ENCODE peak calls at places on chromosomes 4 and X, in ten cellular contexts. N, K, Z, C, M, S, Q, F, I and G are unnamed samples.

GRCh38 chr4:24910504-24910903 is 2.3 kb downstream of the CCDC149 start:
- DNase-seq in N (no peak), K (no peak), Z (no peak), C (no peak), M (no peak), S (no peak), Q (peak), F (no peak), I (no peak), G (no peak)

GRCh38 chr4:108979754-108980153 is 216.9 kb upstream of the ETNPPL start:
- DNase-seq in N (no peak), K (no peak), Z (no peak), C (no peak), M (no peak), S (no peak), Q (no peak), F (no peak), I (no peak), G (no peak)

GRCh38 chr4:54091637-54092404 is 8.1 kb upstream of the GSX2 start:
- DNase-seq in N (no peak), K (peak), Z (peak), C (peak), M (peak), S (peak), Q (peak), F (peak), I (peak), G (peak)

GRCh38 chr4:14926368-14926767 is 75.9 kb upstream of the CPEB2 start:
- DNase-seq in N (no peak), K (no peak), Z (no peak), C (no peak), M (peak), S (no peak), Q (no peak), F (no peak), I (no peak), G (no peak)

GRCh38 chr4:108502366-108502765 is 118.0 kb upstream of the RPL34 start:
- DNase-seq in N (no peak), K (no peak), Z (no peak), C (no peak), M (no peak), S (no peak), Q (no peak), F (no peak), I (no peak), G (no peak)

GRCh38 chr4:96972920-96973319 is 1133.0 kb downstream of the PDHA2 start:
- DNase-seq in N (no peak), K (no peak), Z (no peak), C (no peak), M (no peak), S (no peak), Q (no peak), F (no peak), I (no peak), G (no peak)

GRCh38 chr4:17376205-17376604 is 135.7 kb downstream of the QDPR start:
- DNase-seq in N (no peak), K (no peak), Z (no peak), C (no peak), M (no peak), S (no peak), Q (peak), F (no peak), I (no peak), G (no peak)

GRCh38 chrX:9790866-9791265 is 4.6 kb downstream of the SHROOM2 start:
- DNase-seq in N (no peak), K (no peak), Z (no peak), C (no peak), M (no peak), S (no peak), Q (peak), F (no peak), I (no peak), G (no peak)

GRCh38 chrX:103461156-103461555 is 58.1 kb downstream of the RAB40A start:
- DNase-seq in N (no peak), K (no peak), Z (no peak), C (no peak), M (no peak), S (no peak), Q (no peak), F (no peak), I (no peak), G (no peak)

GRCh38 chrX:53795583-53795982 is 109.1 kb upstream of the HUWE1 start:
- DNase-seq in N (no peak), K (peak), Z (no peak), C (peak), M (no peak), S (no peak), Q (peak), F (no peak), I (no peak), G (no peak)

GRCh38 chrX:139738581-139738980 is 30.6 kb upstream of the MCF2 start:
- DNase-seq in N (no peak), K (no peak), Z (no peak), C (no peak), M (no peak), S (no peak), Q (peak), F (no peak), I (no peak), G (no peak)

GRCh38 chr4:98522062-98522461 is 136.3 kb downstream of the TSPAN5 start:
- DNase-seq in N (no peak), K (no peak), Z (no peak), C (no peak), M (peak), S (no peak), Q (no peak), F (no peak), I (no peak), G (no peak)

GRCh38 chr4:30792616-30793015 is 72.4 kb downstream of the PCDH7 start:
- DNase-seq in N (no peak), K (peak), Z (no peak), C (no peak), M (no peak), S (no peak), Q (no peak), F (no peak), I (no peak), G (no peak)

GRCh38 chr4:130056286-130056685 is 960.3 kb downstream of the C4orf33 start:
- DNase-seq in N (no peak), K (no peak), Z (no peak), C (no peak), M (no peak), S (no peak), Q (no peak), F (no peak), I (no peak), G (no peak)

GRCh38 chr4:79178770-79179169 is 147.1 kb downstream of the NAA11 start:
- DNase-seq in N (no peak), K (no peak), Z (no peak), C (no peak), M (no peak), S (no peak), Q (no peak), F (no peak), I (no peak), G (no peak)

GRCh38 chr4:7607156-7607910 is 172.6 kb upstream of the PSAPL1 start:
- DNase-seq in N (no peak), K (no peak), Z (no peak), C (no peak), M (no peak), S (no peak), Q (peak), F (no peak), I (no peak), G (no peak)

GRCh38 chr4:27894951-27895350 is 1034.3 kb downstream of the STIM2 start:
- DNase-seq in N (no peak), K (no peak), Z (no peak), C (no peak), M (no peak), S (no peak), Q (peak), F (no peak), I (no peak), G (no peak)

GRCh38 chr4:106690487-106690886 is 321.9 kb upstream of the GIMD1 start:
- DNase-seq in N (no peak), K (no peak), Z (no peak), C (no peak), M (no peak), S (no peak), Q (peak), F (no peak), I (no peak), G (peak)

GRCh38 chr4:108175966-108176365 is 7.2 kb upstream of the LEF1 start:
- DNase-seq in N (no peak), K (no peak), Z (no peak), C (no peak), M (no peak), S (no peak), Q (no peak), F (no peak), I (no peak), G (no peak)

GRCh38 chrX:1537031-1537715 is at the start of gene P2RY8:
- DNase-seq in N (no peak), K (no peak), Z (peak), C (no peak), M (no peak), S (peak), Q (no peak), F (peak), I (peak), G (peak)

GRCh38 chr4:152454398-152455011 is 81.4 kb downstream of the FBXW7 start:
- DNase-seq in N (no peak), K (no peak), Z (peak), C (no peak), M (no peak), S (no peak), Q (peak), F (peak), I (peak), G (no peak)

GRCh38 chr4:57182132-57182874 is 72.1 kb upstream of the IGFBP7 start:
- DNase-seq in N (no peak), K (no peak), Z (no peak), C (no peak), M (no peak), S (no peak), Q (no peak), F (no peak), I (no peak), G (no peak)

GRCh38 chr4:85778809-85779124 is 303.8 kb downstream of the ARHGAP24 start:
- DNase-seq in N (no peak), K (no peak), Z (peak), C (no peak), M (no peak), S (no peak), Q (peak), F (peak), I (peak), G (no peak)

GRCh38 chr4:98919996-98920395 is 8.9 kb downstream of the EIF4E start:
- DNase-seq in N (no peak), K (no peak), Z (no peak), C (no peak), M (no peak), S (no peak), Q (peak), F (no peak), I (no peak), G (no peak)

GRCh38 chr4:42865572-42866189 is 26.8 kb upstream of the GRXCR1 start:
- DNase-seq in N (peak), K (peak), Z (peak), C (peak), M (peak), S (peak), Q (peak), F (peak), I (peak), G (peak)

GRCh38 chr4:106773106-106773905 is 262.8 kb downstream of the DKK2 start:
- DNase-seq in N (no peak), K (no peak), Z (no peak), C (no peak), M (no peak), S (no peak), Q (no peak), F (no peak), I (no peak), G (no peak)

GRCh38 chr4:98203406-98204235 is 57.6 kb upstream of the RAP1GDS1 start:
- DNase-seq in N (no peak), K (no peak), Z (peak), C (no peak), M (peak), S (peak), Q (no peak), F (peak), I (peak), G (no peak)

GRCh38 chrX:1248381-1249061 is 20.1 kb upstream of the CSF2RA start:
- DNase-seq in N (peak), K (peak), Z (peak), C (peak), M (peak), S (peak), Q (no peak), F (peak), I (peak), G (peak)

GRCh38 chr4:34323549-34324325 is 1920.6 kb downstream of the ARAP2 start:
- DNase-seq in N (no peak), K (peak), Z (no peak), C (peak), M (no peak), S (no peak), Q (peak), F (no peak), I (no peak), G (no peak)
- TF ChIP-seq CTCF in N (no peak), K (peak), Z (no peak), C (peak), M (peak), S (no peak), Q (peak), F (no peak), I (no peak), G (no peak)

DNA sequence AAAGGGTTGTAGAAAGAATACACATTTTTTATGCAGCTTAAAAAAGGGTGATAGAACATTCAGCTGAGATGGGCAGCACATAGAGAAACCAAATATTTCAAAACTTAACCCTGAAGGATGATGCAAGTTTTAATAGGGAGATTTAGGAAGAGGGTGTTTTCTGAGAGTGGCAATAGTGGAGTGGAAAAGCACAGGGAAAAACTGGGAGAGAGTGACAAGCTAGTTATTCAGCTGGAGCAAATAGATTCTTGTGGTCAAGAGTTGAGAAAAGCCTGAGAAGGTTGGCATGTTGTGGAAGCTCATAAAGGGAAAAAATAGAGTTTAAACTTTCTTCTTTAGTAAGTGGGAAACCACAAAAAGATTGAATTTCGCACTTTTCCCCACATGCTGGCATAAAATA is 359.6 kb upstream of the PITX2 start:
- DNase-seq in N (no peak), K (no peak), Z (no peak), C (no peak), M (no peak), S (no peak), Q (no peak), F (no peak), I (no peak), G (no peak)
- TF ChIP-seq CTCF in N (no peak), K (no peak), Z (no peak), C (no peak), M (no peak), S (no peak), Q (no peak), F (no peak), I (no peak), G (no peak)

GRCh38 chrX:107672955-107673378 is 44.7 kb downstream of the PRPS1 start:
- DNase-seq in N (no peak), K (peak), Z (peak), C (peak), M (peak), S (peak), Q (peak), F (peak), I (peak), G (peak)
- TF ChIP-seq CTCF in N (peak), K (peak), Z (peak), C (peak), M (peak), S (peak), Q (peak), F (peak), I (peak), G (peak)

DNA sequence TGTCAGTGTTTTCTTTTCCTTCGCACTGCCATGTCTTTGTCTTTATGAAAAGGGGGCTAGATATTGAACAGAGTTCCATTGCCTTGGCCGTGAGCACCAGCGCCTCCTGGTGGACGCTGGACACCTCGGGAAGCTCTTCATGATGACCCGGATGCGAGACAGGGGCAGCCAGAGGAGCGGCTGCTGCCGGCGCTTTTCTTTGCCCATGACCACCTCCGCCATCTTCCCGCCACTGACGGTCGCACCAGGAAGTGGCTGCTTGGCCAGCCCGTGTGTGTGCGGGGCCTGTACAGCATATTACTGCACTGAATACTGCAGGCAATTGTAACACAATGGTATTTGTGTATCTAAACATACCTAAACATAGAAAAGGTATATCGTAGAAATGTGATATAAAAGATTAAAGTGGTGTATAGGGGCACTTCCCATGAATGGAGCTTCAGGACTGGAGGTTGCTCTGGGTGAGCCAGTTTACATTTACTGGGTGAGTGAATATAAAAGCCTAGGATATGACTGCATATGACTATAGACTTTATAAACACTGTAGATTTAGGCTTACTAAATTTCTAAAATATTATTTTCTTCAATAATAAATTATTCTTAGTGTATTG is 15.8 kb upstream of the GRIA2 start:
- DNase-seq in N (peak), K (peak), Z (peak), C (peak), M (peak), S (peak), Q (peak), F (peak), I (peak), G (peak)
- TF ChIP-seq CTCF in N (peak), K (peak), Z (peak), C (peak), M (peak), S (peak), Q (peak), F (peak), I (peak), G (peak)

GRCh38 chr4:19224820-19225219 is 1026.9 kb upstream of the SLIT2 start:
- DNase-seq in N (no peak), K (peak), Z (peak), C (no peak), M (peak), S (peak), Q (peak), F (peak), I (peak), G (no peak)
- TF ChIP-seq CTCF in N (peak), K (peak), Z (peak), C (peak), M (peak), S (peak), Q (peak), F (no peak), I (peak), G (peak)

DNA sequence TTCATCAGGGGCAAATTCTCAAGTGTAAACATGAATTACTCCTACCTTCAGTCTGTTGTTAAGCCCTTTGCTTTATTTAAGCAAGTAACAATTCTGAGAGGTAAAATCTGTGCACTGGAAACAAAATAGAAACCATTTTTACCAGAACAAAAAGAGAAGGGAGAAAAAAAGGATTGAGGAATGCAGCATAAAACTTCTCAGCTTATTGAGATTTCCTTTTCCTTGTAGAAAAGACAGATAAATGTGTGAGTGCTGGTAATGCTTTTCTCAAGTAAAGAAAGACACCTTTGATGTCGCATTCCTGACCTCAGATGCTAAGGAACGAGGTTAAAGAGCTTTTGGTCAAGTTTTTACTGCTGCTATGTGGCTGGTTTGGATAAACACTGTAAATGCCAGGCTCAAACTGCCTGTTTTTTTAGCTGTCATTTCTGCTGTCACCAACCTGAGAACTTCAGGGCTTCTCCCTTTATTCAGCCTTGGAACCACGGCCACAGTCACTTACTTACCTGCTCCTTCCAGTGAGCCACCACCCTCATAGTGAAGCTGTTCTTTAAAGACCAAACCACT is 153.0 kb upstream of the ANK2 start:
- DNase-seq in N (no peak), K (peak), Z (no peak), C (no peak), M (no peak), S (no peak), Q (no peak), F (no peak), I (no peak), G (no peak)
- TF ChIP-seq CTCF in N (no peak), K (no peak), Z (no peak), C (no peak), M (no peak), S (no peak), Q (no peak), F (no peak), I (no peak), G (no peak)

DNA sequence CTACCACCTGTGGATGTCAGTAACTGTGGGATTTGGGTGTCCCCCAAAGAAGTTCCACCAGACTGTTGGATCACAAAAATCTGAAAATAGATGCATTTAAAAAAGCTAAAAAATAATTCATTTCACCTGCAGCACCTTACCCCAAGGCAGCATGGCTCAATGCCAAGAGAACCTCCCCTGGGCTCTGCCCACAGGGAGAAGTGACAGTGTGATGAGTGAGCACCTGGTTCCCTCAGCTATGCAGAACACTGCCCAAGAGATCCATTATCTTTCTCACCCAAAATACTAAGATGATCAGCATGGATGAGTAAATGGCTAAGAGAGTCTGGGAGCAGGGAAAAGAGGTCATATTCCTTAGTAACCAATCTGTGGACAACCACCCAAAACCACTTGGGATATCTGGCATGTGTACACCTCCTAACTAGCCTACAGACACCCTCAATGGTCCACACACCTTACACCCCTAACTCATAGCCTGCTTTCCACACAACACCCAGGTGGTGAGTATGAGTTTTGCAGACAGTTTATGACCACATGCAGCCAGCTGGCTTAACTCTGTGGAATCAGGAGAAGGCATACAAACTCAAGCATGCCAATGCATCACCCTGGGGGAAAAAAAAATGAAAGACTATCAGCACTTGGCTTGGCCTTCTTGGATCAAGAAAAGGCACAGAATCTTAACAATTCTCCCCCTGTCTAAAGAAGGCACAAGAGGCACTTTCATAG is 416.5 kb upstream of the SMIM31 start:
- DNase-seq in N (no peak), K (no peak), Z (no peak), C (no peak), M (no peak), S (no peak), Q (no peak), F (no peak), I (no peak), G (no peak)
- TF ChIP-seq CTCF in N (no peak), K (no peak), Z (no peak), C (no peak), M (no peak), S (no peak), Q (no peak), F (no peak), I (no peak), G (no peak)